ENCODE peak calls at places on chromosome 1, in seven cellular contexts. M is heart right ventricle, Z is dorsolateral prefrontal cortex, B is fibroblast of the aortic adventitia, L is breast epithelium, H is transverse colon, O is mucosa of descending colon. Y is an unnamed sample.

GRCh38 chr1:147717051-147717705 is 43.2 kb downstream of the GJA5 start:
- DNase-seq in Z (no peak), B (no peak), H (peak; percentile 75), L (peak; percentile 43), O (peak; percentile 54), M (no peak), Y (no peak)

GRCh38 chr1:53739109-53739681 is at the start of gene GLIS1:
- DNase-seq in B (peak; percentile 71), Z (peak; percentile 86), H (peak; percentile 80), L (peak; percentile 50), O (peak; percentile 75), M (peak; percentile 80), Y (no peak)

GRCh38 chr1:156488566-156489165 is 11.9 kb downstream of the MEF2D start:
- DNase-seq in H (peak; percentile 70), O (no peak), L (no peak), M (no peak), Z (no peak), B (no peak), Y (no peak)

GRCh38 chr1:117836069-117836468 is 93.4 kb downstream of the GDAP2 start:
- DNase-seq in B (no peak), L (no peak), H (no peak), M (no peak), Z (no peak), O (no peak), Y (no peak)

GRCh38 chr1:153490272-153491051 is 30.0 kb upstream of the S100A7 start:
- DNase-seq in L (peak; percentile 92), M (peak; percentile 75), Z (peak; percentile 79), B (peak; percentile 96), H (peak; percentile 69), O (peak; percentile 58), Y (peak; percentile 96)

GRCh38 chr1:87148670-87149069 is 180.0 kb upstream of the LMO4 start:
- DNase-seq in Z (no peak), O (no peak), B (no peak), M (no peak), H (no peak), L (no peak), Y (no peak)

GRCh38 chr1:160797861-160798273 is 1.9 kb downstream of the LY9 start:
- DNase-seq in Z (no peak), L (no peak), H (peak; percentile 44), O (no peak), M (no peak), B (no peak), Y (no peak)

GRCh38 chr1:7491089-7491817 is 279.8 kb upstream of the VAMP3 start:
- DNase-seq in L (no peak), B (peak; percentile 68), M (peak; percentile 40), H (no peak), Z (no peak), O (no peak), Y (no peak)

GRCh38 chr1:27509127-27510080 is 19.4 kb upstream of the WASF2 start:
- DNase-seq in M (no peak), B (no peak), O (peak; percentile 78), Z (no peak), L (peak; percentile 49), H (peak; percentile 77), Y (no peak)

GRCh38 chr1:24702511-24703293 is 42.5 kb upstream of the CLIC4 start:
- DNase-seq in Z (no peak), L (no peak), B (peak; percentile 56), O (no peak), M (peak; percentile 47), H (no peak), Y (no peak)

GRCh38 chr1:15046487-15047165 is 106.9 kb upstream of the TMEM51 start:
- DNase-seq in Z (peak; percentile 79), H (peak; percentile 65), L (peak; percentile 84), B (peak; percentile 92), M (peak; percentile 66), O (peak; percentile 63), Y (peak; percentile 79)

GRCh38 chr1:208437416-208437815 is 193.2 kb upstream of the PLXNA2 start:
- DNase-seq in L (no peak), Z (no peak), O (no peak), M (no peak), B (peak; percentile 28), H (no peak), Y (no peak)

GRCh38 chr1:56146449-56146848 is 432.9 kb downstream of the PLPP3 start:
- DNase-seq in L (no peak), M (no peak), H (no peak), B (peak; percentile 88), Z (no peak), O (no peak), Y (no peak)

GRCh38 chr1:240212552-240212951 is 120.9 kb downstream of the FMN2 start:
- DNase-seq in M (no peak), B (no peak), Z (no peak), L (no peak), H (no peak), O (no peak), Y (no peak)

GRCh38 chr1:39142394-39143060 is 62.0 kb upstream of the MACF1 start:
- DNase-seq in O (no peak), M (no peak), Z (no peak), L (peak; percentile 97), H (no peak), B (no peak), Y (no peak)

GRCh38 chr1:28887418-28887834 is 26.9 kb upstream of the EPB41 start:
- DNase-seq in L (no peak), H (peak; percentile 60), O (peak; percentile 74), M (no peak), Z (no peak), B (no peak), Y (peak; percentile 20)

GRCh38 chr1:242318140-242318539 is 206.4 kb downstream of the PLD5 start:
- DNase-seq in L (no peak), M (no peak), O (no peak), H (no peak), B (no peak), Z (no peak), Y (no peak)

GRCh38 chr1:201127755-201128455 is 921 bp upstream of the ASCL5 start:
- DNase-seq in H (no peak), L (no peak), B (no peak), M (no peak), O (no peak), Z (no peak), Y (no peak)

GRCh38 chr1:65308781-65309316 is 494 bp upstream of the DNAJC6 start:
- DNase-seq in Z (no peak), H (no peak), O (no peak), M (no peak), L (no peak), B (no peak), Y (no peak)
- H3K4me3 ChIP-seq in Z (peak overlapping the region; percentile 62), H (peak overlapping the region; percentile 30), O (no peak overlapping the region), M (peak overlapping the region; percentile 24), L (peak overlapping the region; percentile 64), B (no peak overlapping the region), Y (peak overlapping the region; percentile 58)

GRCh38 chr1:44949286-44949685 is 37.1 kb downstream of the EIF2B3 start:
- DNase-seq in L (no peak), O (no peak), H (no peak), Z (no peak), M (no peak), B (no peak), Y (no peak)

GRCh38 chr1:44947774-44948311 is 38.6 kb downstream of the EIF2B3 start:
- DNase-seq in H (no peak), Z (no peak), L (no peak), M (no peak), B (peak; percentile 11), O (no peak), Y (no peak)

GRCh38 chr1:44946720-44947059 is 39.7 kb downstream of the EIF2B3 start:
- DNase-seq in H (no peak), L (no peak), B (no peak), O (no peak), Z (no peak), M (no peak), Y (no peak)

GRCh38 chr1:44947060-44947773 is 39.2 kb downstream of the EIF2B3 start:
- DNase-seq in H (no peak), O (no peak), L (no peak), Z (no peak), B (peak; percentile 88), M (peak; percentile 56), Y (no peak)

DNA sequence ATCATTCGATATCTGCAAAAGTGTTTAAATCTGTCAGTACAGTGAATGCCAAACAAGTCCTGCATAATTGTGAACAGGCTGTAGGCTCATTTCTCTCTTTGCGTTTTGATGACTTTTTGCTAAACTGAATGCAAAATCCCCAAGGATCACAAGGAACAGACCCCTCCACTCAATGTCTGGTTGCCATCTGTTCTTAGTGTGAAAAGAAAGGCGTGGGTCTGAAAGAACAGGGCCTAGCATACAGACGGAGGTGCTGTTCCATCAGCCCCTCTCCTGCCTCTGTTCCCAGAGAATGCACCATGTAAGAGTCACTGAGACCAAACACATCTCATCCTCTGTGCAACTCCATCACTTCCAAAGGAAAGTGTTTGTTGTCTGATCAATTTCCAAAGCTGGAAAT is 40.4 kb downstream of the EIF2B3 start:
- DNase-seq in L (no peak), B (no peak), Z (no peak), M (no peak), H (no peak), O (no peak), Y (no peak)
- H3K4me3 ChIP-seq in L (no peak overlapping the region), B (no peak overlapping the region), Z (no peak overlapping the region), M (no peak overlapping the region), H (no peak overlapping the region), O (no peak overlapping the region), Y (no peak overlapping the region)

DNA sequence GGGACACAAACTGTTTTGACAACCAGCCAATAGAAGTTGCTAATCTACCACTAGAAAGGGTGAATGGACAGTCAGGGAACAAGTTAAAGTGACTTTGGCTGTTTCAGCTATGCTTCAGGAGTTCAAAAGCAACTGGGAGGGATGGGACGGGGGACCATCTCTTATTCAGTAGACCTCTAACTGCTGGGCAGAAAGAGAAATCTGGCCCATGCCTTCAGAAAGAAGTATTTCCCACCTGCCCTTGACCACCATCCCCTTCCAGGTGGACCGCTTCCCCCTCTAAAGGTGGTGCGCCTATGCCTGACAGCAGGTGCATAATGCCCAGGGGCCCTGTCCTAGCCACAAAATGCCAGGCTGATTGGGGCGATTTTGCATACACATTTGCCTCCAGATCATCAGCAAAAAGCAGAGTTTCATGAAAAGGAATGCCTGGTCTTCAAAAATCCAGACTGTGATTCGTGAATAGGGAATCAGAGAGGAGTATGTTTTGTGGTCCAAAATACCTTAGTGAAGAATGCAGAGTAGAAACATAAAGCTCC is 5.1 kb downstream of the ITPKB start:
- DNase-seq in H (no peak), O (no peak), L (no peak), M (no peak), B (peak; percentile 10), Z (no peak), Y (no peak)
- H3K4me3 ChIP-seq in H (no peak overlapping the region), O (no peak overlapping the region), L (peak overlapping the region; percentile 98), M (peak overlapping the region; percentile 11), B (no peak overlapping the region), Z (peak overlapping the region; percentile 91), Y (peak overlapping the region; percentile 7)

GRCh38 chr1:209827384-209828261 is at the start of gene UTP25:
- DNase-seq in B (peak; percentile 98), L (peak; percentile 91), O (peak; percentile 95), Z (peak; percentile 90), M (peak; percentile 95), H (peak; percentile 95), Y (peak; percentile 97)

GRCh38 chr1:209825591-209826433 is 2.0 kb upstream of the UTP25 start:
- DNase-seq in B (peak; percentile 17), O (no peak), L (no peak), Z (no peak), M (no peak), H (no peak), Y (no peak)

GRCh38 chr1:209820986-209821385 is 6.8 kb upstream of the UTP25 start:
- DNase-seq in B (no peak), H (no peak), Z (no peak), M (no peak), O (no peak), L (no peak), Y (no peak)

GRCh38 chr1:209822706-209823105 is 5.1 kb upstream of the UTP25 start:
- DNase-seq in L (no peak), M (no peak), Z (no peak), O (no peak), B (no peak), H (no peak), Y (no peak)

GRCh38 chr1:209823143-209824041 is 4.4 kb upstream of the UTP25 start:
- DNase-seq in Z (no peak), M (no peak), L (no peak), O (no peak), H (no peak), B (peak; percentile 89), Y (no peak)
- H3K4me3 ChIP-seq in Z (no peak overlapping the region), M (no peak overlapping the region), L (peak overlapping the region; percentile 12), O (no peak overlapping the region), H (no peak overlapping the region), B (no peak overlapping the region), Y (no peak overlapping the region)